ENCODE peak calls at places on chromosomes 5 and 9, in four cellular contexts. M is K562, P is HepG2, R is SK-N-SH. Y is an unnamed sample.

GRCh38 chr9:35748858-35749514 is at the start of the genes GBA2 and RGP1:
- DNase-seq in R (peak; percentile 94), M (peak; percentile 88), P (peak; percentile 77), Y (peak; percentile 42)

GRCh38 chr5:157271740-157272271 is 5.9 kb downstream of the CYFIP2 start:
- DNase-seq in R (no peak), P (no peak), M (no peak), Y (no peak)

GRCh38 chr9:91905958-91906585 is 44.0 kb downstream of the ROR2 start:
- DNase-seq in R (no peak), P (no peak), M (peak; percentile 57), Y (no peak)

GRCh38 chr5:13567819-13568218 is 376.7 kb downstream of the DNAH5 start:
- DNase-seq in P (no peak), R (no peak), M (no peak), Y (no peak)

GRCh38 chr9:112017878-112018277 is 121.3 kb downstream of the UGCG start:
- DNase-seq in M (no peak), R (no peak), P (no peak), Y (no peak)

GRCh38 chr5:154945695-154946301 is 4.9 kb downstream of the MRPL22 start:
- DNase-seq in P (no peak), M (no peak), R (peak; percentile 31), Y (no peak)

GRCh38 chr5:93746406-93747056 is 5.1 kb upstream of the POU5F2 start:
- DNase-seq in P (no peak), R (no peak), M (no peak), Y (no peak)

GRCh38 chr9:16386579-16387077 is 483.8 kb downstream of the BNC2 start:
- DNase-seq in P (no peak), M (no peak), R (no peak), Y (no peak)

GRCh38 chr5:107303581-107303980 is 367.2 kb downstream of the EFNA5 start:
- DNase-seq in R (no peak), P (no peak), M (no peak), Y (no peak)

GRCh38 chr5:157857821-157858526 is 971 bp downstream of the CLINT1 start:
- DNase-seq in R (no peak), P (no peak), M (no peak), Y (no peak)

GRCh38 chr5:66443462-66444130 is 152.6 kb upstream of the MAST4 start:
- DNase-seq in R (no peak), M (no peak), P (no peak), Y (no peak)

GRCh38 chr9:126522957-126523356 is 90.8 kb upstream of the LMX1B start:
- DNase-seq in P (no peak), R (peak; percentile 76), M (no peak), Y (no peak)

GRCh38 chr9:126524353-126525077 is 89.2 kb upstream of the LMX1B start:
- DNase-seq in P (no peak), M (no peak), R (no peak), Y (no peak)

GRCh38 chr9:126521976-126522590 is 91.6 kb upstream of the LMX1B start:
- DNase-seq in P (no peak), R (no peak), M (no peak), Y (no peak)

GRCh38 chr9:126521551-126521950 is 92.2 kb upstream of the LMX1B start:
- DNase-seq in P (no peak), R (no peak), M (no peak), Y (no peak)

GRCh38 chr9:126523621-126524111 is 90.1 kb upstream of the LMX1B start:
- DNase-seq in R (peak; percentile 24), M (no peak), P (no peak), Y (no peak)
- TF ChIP-seq JUND in R (no peak), M (no peak), P (no peak), Y (no peak)

GRCh38 chr5:5323551-5323950 is 98.9 kb upstream of the ICE1 start:
- DNase-seq in P (no peak), M (no peak), R (no peak), Y (no peak)
- TF ChIP-seq RAD21 in P (no peak), M (no peak), R (no peak), Y (no peak)

DNA sequence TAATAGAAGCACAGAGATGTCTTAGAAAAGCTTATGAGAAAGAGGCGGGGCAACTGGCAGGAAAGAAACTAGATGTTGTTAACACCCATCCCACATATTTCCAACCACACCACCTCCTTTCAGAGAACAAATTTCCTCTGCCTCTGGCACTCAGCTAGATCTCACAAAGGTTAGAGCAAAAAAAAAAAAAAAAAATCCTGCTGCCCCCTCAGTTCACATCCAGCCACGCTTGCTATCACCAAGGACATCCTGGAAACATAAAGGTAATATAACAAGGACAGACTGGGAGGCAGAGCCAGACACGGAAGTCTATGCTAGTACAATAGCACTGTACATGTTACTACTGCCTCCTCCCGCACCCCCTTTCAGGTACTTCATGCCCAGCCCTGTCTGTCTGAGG is 238.0 kb upstream of the PTGER4 start:
- DNase-seq in R (no peak), M (no peak), P (peak; percentile 37), Y (no peak)
- H3K27ac ChIP-seq in R (no peak overlapping the region), M (no peak overlapping the region), P (peak overlapping the region; percentile 75), Y (no peak overlapping the region)

GRCh38 chr5:56124885-56125250 is 108.3 kb downstream of the ANKRD55 start:
- DNase-seq in P (no peak), M (no peak), R (no peak), Y (no peak)

GRCh38 chr5:56126487-56127179 is 106.5 kb downstream of the ANKRD55 start:
- DNase-seq in R (peak; percentile 55), P (no peak), M (no peak), Y (no peak)

GRCh38 chr5:56128166-56128565 is 105.0 kb downstream of the ANKRD55 start:
- DNase-seq in M (no peak), R (no peak), P (no peak), Y (no peak)

GRCh38 chr5:56119050-56119449 is 114.1 kb downstream of the ANKRD55 start:
- DNase-seq in R (no peak), P (no peak), M (no peak), Y (no peak)

GRCh38 chr5:56123531-56124243 is 109.4 kb downstream of the ANKRD55 start:
- DNase-seq in M (peak; percentile 93), P (peak; percentile 99), R (no peak), Y (peak; percentile 91)
- TF ChIP-seq JUND in M (peak; percentile 90), P (peak; percentile 66), R (peak; percentile 69), Y (peak; percentile 48)

DNA sequence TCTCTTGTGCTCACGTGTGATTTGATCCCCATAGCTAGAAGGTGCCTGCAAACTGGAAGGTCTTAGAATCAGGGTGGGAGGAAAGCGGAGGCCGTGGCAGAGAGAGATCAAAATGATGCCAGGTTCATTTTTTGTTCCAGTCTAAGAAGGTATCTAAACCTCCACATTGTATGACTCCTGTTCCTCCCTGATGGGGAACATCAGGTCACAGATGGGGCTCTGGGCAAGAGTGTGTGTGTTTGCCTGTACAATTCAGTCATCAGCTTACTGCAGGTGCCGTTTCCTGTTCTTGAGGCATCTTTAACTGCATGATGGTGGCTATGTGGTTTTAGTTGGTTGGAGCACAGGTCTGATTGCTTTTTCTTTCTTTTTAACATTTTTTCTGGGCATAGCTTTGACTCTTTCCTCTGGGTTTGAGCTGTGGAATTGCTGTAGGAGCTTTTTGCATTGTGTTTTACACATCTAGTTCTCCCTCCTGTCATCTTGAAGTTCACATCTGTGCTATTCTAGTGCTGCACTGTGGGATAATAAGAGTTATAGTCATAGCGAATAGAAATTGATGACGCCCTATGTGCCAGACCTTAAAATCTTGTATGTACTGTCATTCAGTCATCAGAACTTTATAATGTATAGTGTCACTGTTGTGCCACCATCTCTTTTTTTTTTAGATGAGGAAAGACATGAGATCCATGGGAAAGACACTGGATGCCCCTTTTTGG is 30.8 kb downstream of the ARHGAP26 start:
- DNase-seq in P (no peak), R (no peak), M (no peak), Y (no peak)
- TF ChIP-seq RAD21 in P (no peak), R (no peak), M (no peak), Y (no peak)

DNA sequence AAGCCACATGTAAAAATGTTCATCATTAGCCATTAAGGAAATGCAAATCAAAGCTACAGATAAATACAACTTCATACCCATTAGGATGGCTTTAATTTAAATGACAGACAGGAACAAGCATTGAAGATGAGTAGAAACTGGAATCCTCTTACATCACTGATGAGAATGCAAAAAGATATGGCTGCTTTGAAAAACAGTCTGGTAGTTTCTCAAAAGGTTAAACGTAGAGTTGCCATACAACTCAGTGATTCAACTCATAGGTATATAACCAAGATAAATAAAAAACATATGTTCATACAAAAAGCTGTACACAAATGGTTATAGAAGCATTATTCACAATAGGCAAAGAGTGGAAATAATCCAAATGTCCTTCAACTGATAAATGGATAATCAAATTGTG is 228.8 kb upstream of the ZNF462 start:
- DNase-seq in P (no peak), M (no peak), R (no peak), Y (no peak)
- H3K27ac ChIP-seq in P (no peak overlapping the region), M (no peak overlapping the region), R (no peak overlapping the region), Y (no peak overlapping the region)

GRCh38 chr9:75087824-75088645 is at the start of the genes NMRK1 and OSTF1:
- DNase-seq in P (peak; percentile 86), M (peak; percentile 86), R (peak; percentile 94), Y (peak; percentile 90)

GRCh38 chr9:75088646-75089368 is 493 bp downstream of the OSTF1 start:
- DNase-seq in P (peak; percentile 55), R (peak; percentile 58), M (peak; percentile 27), Y (no peak)

GRCh38 chr9:75085640-75086039 is 2.3 kb downstream of the NMRK1 start:
- DNase-seq in P (no peak), M (no peak), R (no peak), Y (no peak)

GRCh38 chr9:75086443-75087278 is 1.3 kb downstream of the NMRK1 start:
- DNase-seq in R (no peak), P (peak; percentile 39), M (no peak), Y (no peak)

DNA sequence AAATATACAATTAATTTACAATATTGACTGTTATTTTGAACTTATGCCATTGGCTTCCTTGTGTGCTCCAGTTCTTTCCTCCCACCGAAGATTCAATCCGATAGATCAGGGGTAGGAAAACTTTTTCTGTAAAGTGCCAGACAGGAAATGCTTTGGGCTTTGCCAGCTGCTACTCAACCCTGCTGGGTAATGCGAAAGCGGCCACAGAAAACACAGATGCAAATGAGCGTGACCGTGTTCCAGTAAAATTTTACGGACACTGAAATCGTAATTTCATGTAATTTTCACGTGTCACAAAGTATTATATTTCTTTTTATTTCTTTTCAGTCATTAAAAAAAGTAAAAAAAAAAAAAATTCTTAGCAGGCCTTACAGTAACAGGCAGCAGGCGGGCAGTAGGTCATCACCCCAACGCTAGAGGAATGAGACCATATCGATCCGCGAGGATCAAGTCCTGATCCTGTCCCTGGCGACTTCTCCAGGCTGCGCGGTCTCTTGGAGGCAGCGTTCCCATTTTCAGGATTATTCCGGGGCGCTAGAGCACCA is 604 bp downstream of the NMRK1 start:
- DNase-seq in R (no peak), M (no peak), P (peak; percentile 21), Y (no peak)
- TF ChIP-seq JUND in R (no peak), M (no peak), P (no peak), Y (no peak)

GRCh38 chr5:111262815-111263214 is 38.6 kb downstream of the CAMK4 start:
- DNase-seq in P (no peak), M (no peak), R (no peak), Y (no peak)

GRCh38 chr5:111271885-111272284 is 47.7 kb downstream of the CAMK4 start:
- DNase-seq in P (no peak), M (no peak), R (no peak), Y (no peak)

GRCh38 chr5:111262153-111262552 is 38.0 kb downstream of the CAMK4 start:
- DNase-seq in P (no peak), M (no peak), R (no peak), Y (no peak)

GRCh38 chr5:111261610-111262009 is 37.4 kb downstream of the CAMK4 start:
- DNase-seq in P (no peak), M (no peak), R (no peak), Y (no peak)

GRCh38 chr5:111266491-111266890 is 42.3 kb downstream of the CAMK4 start:
- DNase-seq in P (no peak), M (no peak), R (no peak), Y (no peak)
- TF ChIP-seq RAD21 in P (no peak), M (no peak), R (no peak), Y (no peak)